ENCODE peak calls at places on chromosomes 13 and 19, in ten cellular contexts. H is fibroblast of the conjunctiva; S is CD8-positive, alpha-beta memory T cell; P is left ventricle myocardium superior; D is anterior cingulate cortex; M is neural progenitor cell; E is retinal pigment epithelial cell; Y is activated CD4-positive, alpha-beta T cell treated with anti-CD3 and anti-CD28 coated beads, Interleukin-2, amount 10 ng/mL, durations not matched to agents 7 days and 5 days; R is ascending aorta; G is LoVo. U is an unnamed sample.

GRCh38 chr13:47085346-47085745 is 188.5 kb upstream of the HTR2A start:
- DNase-seq in H (no peak), S (no peak), P (no peak), D (no peak), M (no peak), E (no peak), Y (no peak), R (no peak), G (no peak), U (peak)

GRCh38 chr13:95497307-95497943 is 55.1 kb upstream of the CLDN10 start:
- DNase-seq in H (no peak), S (no peak), P (peak), D (peak), M (no peak), E (no peak), Y (no peak), R (no peak), G (no peak), U (no peak)

GRCh38 chr13:32164622-32165268 is 133.2 kb downstream of the FRY start:
- DNase-seq in H (peak), S (no peak), P (no peak), D (no peak), M (peak), E (no peak), Y (peak), R (no peak), G (peak), U (peak)

GRCh38 chr19:3983936-3984583 is 1.2 kb downstream of the EEF2 start:
- DNase-seq in H (no peak), S (no peak), P (no peak), D (no peak), M (no peak), E (no peak), Y (no peak), R (no peak), G (peak), U (no peak)

GRCh38 chr13:74465279-74465678 is 331.1 kb upstream of the KLF12 start:
- DNase-seq in H (no peak), S (no peak), P (no peak), D (no peak), M (peak), E (no peak), Y (no peak), R (no peak), G (no peak), U (no peak)

GRCh38 chr13:51585696-51586095 is 1.4 kb downstream of the WDFY2 start:
- DNase-seq in H (no peak), S (no peak), P (no peak), D (no peak), M (no peak), E (no peak), Y (no peak), R (no peak), G (no peak), U (no peak)

GRCh38 chr13:98528663-98529064 is 48.2 kb downstream of the STK24 start:
- DNase-seq in H (no peak), S (no peak), P (peak), D (no peak), M (no peak), E (peak), Y (no peak), R (no peak), G (no peak), U (peak)

GRCh38 chr19:7672522-7672921 is 3.7 kb downstream of the RETN start:
- DNase-seq in H (no peak), S (no peak), P (no peak), D (no peak), M (no peak), E (no peak), Y (no peak), R (no peak), G (no peak), U (no peak)

GRCh38 chr13:100633461-100633860 is 41.1 kb downstream of the TMTC4 start:
- DNase-seq in H (peak), S (no peak), P (no peak), D (no peak), M (no peak), E (no peak), Y (no peak), R (no peak), G (no peak), U (peak)

GRCh38 chr13:97548736-97549135 is 114.8 kb downstream of the RAP2A start:
- DNase-seq in H (no peak), S (no peak), P (no peak), D (no peak), M (no peak), E (no peak), Y (no peak), R (no peak), G (no peak), U (no peak)

GRCh38 chr19:16594131-16594586 is 21.9 kb upstream of the SLC35E1 start:
- DNase-seq in H (no peak), S (peak), P (no peak), D (no peak), M (no peak), E (no peak), Y (peak), R (no peak), G (no peak), U (no peak)

GRCh38 chr13:113114511-113115362 is 7.9 kb upstream of the F10 start:
- DNase-seq in H (no peak), S (no peak), P (no peak), D (no peak), M (no peak), E (no peak), Y (no peak), R (peak), G (no peak), U (no peak)

GRCh38 chr13:50376895-50377575 is 361.8 kb downstream of the KCNRG start:
- DNase-seq in H (no peak), S (no peak), P (peak), D (no peak), M (peak), E (no peak), Y (no peak), R (no peak), G (no peak), U (no peak)

GRCh38 chr19:56112313-56112709 is 8.8 kb downstream of the ZNF787 start:
- DNase-seq in H (no peak), S (no peak), P (no peak), D (no peak), M (no peak), E (no peak), Y (no peak), R (no peak), G (no peak), U (no peak)

GRCh38 chr13:51045450-51045849 is 65.6 kb downstream of the C13orf42 start:
- DNase-seq in H (no peak), S (no peak), P (no peak), D (no peak), M (no peak), E (no peak), Y (no peak), R (no peak), G (no peak), U (no peak)

GRCh38 chr19:13909430-13909829 is 3.4 kb downstream of the CC2D1A start:
- DNase-seq in H (no peak), S (no peak), P (no peak), D (no peak), M (no peak), E (no peak), Y (no peak), R (no peak), G (no peak), U (no peak)

GRCh38 chr19:30669329-30670010 is 297.3 kb downstream of the ZNF536 start:
- DNase-seq in H (no peak), S (peak), P (peak), D (peak), M (peak), E (no peak), Y (peak), R (peak), G (peak), U (no peak)

GRCh38 chr13:33183431-33184130 is 102.0 kb downstream of the STARD13 start:
- DNase-seq in H (no peak), S (no peak), P (no peak), D (no peak), M (no peak), E (no peak), Y (no peak), R (no peak), G (no peak), U (peak)

GRCh38 chr19:855566-856120 is 3.5 kb downstream of the ELANE start:
- DNase-seq in H (no peak), S (no peak), P (no peak), D (no peak), M (no peak), E (no peak), Y (no peak), R (no peak), G (no peak), U (no peak)

GRCh38 chr19:5562280-5562679 is 5.5 kb downstream of the TINCR start:
- DNase-seq in H (no peak), S (no peak), P (no peak), D (no peak), M (no peak), E (no peak), Y (no peak), R (no peak), G (no peak), U (no peak)

GRCh38 chr13:26847281-26847680 is 86.7 kb upstream of the GPR12 start:
- DNase-seq in H (no peak), S (no peak), P (no peak), D (no peak), M (peak), E (no peak), Y (no peak), R (no peak), G (no peak), U (no peak)

GRCh38 chr19:33054623-33055022 is 10.1 kb downstream of the RHPN2 start:
- DNase-seq in H (no peak), S (no peak), P (no peak), D (no peak), M (no peak), E (no peak), Y (no peak), R (no peak), G (peak), U (no peak)

GRCh38 chr13:25887962-25888655 is 163.7 kb downstream of the SHISA2 start:
- DNase-seq in H (no peak), S (no peak), P (no peak), D (no peak), M (no peak), E (no peak), Y (no peak), R (no peak), G (no peak), U (no peak)

U was measured in stromal cell of bone marrow.